ENCODE peak calls at places on chromosomes 2 and 18, in five cellular contexts. P is hepatocyte, W is right lobe of liver, Z is ovary, M is endodermal cell. V is an unnamed sample. For H3K9me3, the result is how much of the 10 kb centered on the place peaks cover.

GRCh38 chr18:830315-830901 is 18.4 kb upstream of the YES1 start:
- DNase-seq in Z (no peak), M (peak), W (no peak), P (no peak), V (no peak)

GRCh38 chr18:57040175-57040574 is 106.7 kb upstream of the BOD1L2 start:
- DNase-seq in P (no peak), M (peak), W (no peak), Z (no peak), V (no peak)

GRCh38 chr2:214410918-214411554 is at the start of gene VWC2L:
- DNase-seq in P (peak), M (peak), Z (peak), W (peak), V (no peak)

GRCh38 chr2:43576983-43577892 is 18.6 kb downstream of the THADA start:
- DNase-seq in Z (peak), P (peak), W (no peak), M (no peak), V (no peak)

GRCh38 chr2:8229546-8229986 is 452.3 kb upstream of the ID2 start:
- DNase-seq in W (no peak), P (peak), M (no peak), Z (peak), V (peak)

GRCh38 chr2:149989447-149990063 is 402.0 kb upstream of the MMADHC start:
- DNase-seq in P (no peak), Z (no peak), W (no peak), M (no peak), V (no peak)

GRCh38 chr18:48073231-48073930 is 142.9 kb upstream of the SMAD2 start:
- DNase-seq in P (no peak), M (no peak), Z (no peak), W (no peak), V (no peak)

GRCh38 chr2:181675241-181675640 is 5.1 kb downstream of the NEUROD1 start:
- DNase-seq in P (no peak), Z (no peak), W (no peak), M (no peak), V (no peak)

GRCh38 chr2:238263204-238264071 is 23.6 kb upstream of the HES6 start:
- DNase-seq in M (peak), Z (peak), P (peak), W (peak), V (peak)

GRCh38 chr18:51897884-51898283 is 442.1 kb upstream of the DCC start:
- DNase-seq in P (peak), Z (no peak), M (no peak), W (no peak), V (no peak)

GRCh38 chr2:123993728-123994323 is 31.3 kb upstream of the CNTNAP5 start:
- DNase-seq in M (peak), P (peak), Z (no peak), W (no peak), V (peak)

GRCh38 chr2:173397539-173397938 is 42.9 kb downstream of the CDCA7 start:
- DNase-seq in W (no peak), Z (no peak), P (no peak), M (peak), V (no peak)

GRCh38 chr2:240645346-240646060 is 20.2 kb downstream of the GPR35 start:
- DNase-seq in M (peak), Z (no peak), P (no peak), W (no peak), V (no peak)

GRCh38 chr2:158297120-158297519 is 159.4 kb downstream of the CCDC148 start:
- DNase-seq in M (no peak), W (no peak), Z (no peak), P (no peak), V (no peak)

GRCh38 chr2:190656301-190656700 is 7.4 kb downstream of the NAB1 start:
- DNase-seq in Z (no peak), P (no peak), W (no peak), M (no peak), V (no peak)

GRCh38 chr2:134128746-134129145 is 125.1 kb upstream of the MGAT5 start:
- DNase-seq in W (no peak), P (no peak), Z (no peak), M (no peak), V (no peak)

GRCh38 chr2:110793034-110793433 is 60.7 kb downstream of the ACOXL start:
- DNase-seq in M (no peak), W (no peak), Z (no peak), P (no peak), V (no peak)

GRCh38 chr2:185990861-185991525 is 252.4 kb downstream of the FSIP2 start:
- DNase-seq in Z (no peak), P (peak), W (no peak), M (no peak), V (no peak)

GRCh38 chr2:112259509-112260294 is 4.9 kb upstream of the ZC3H8 start:
- DNase-seq in W (peak), M (peak), Z (peak), P (peak), V (peak)

GRCh38 chr2:175004980-175005832 is at the start of gene CHN1:
- DNase-seq in P (peak), M (peak), Z (peak), W (peak), V (peak)

GRCh38 chr2:199458017-199458805 is 472 bp upstream of the SATB2 start:
- DNase-seq in W (peak), M (peak), P (peak), Z (no peak), V (peak)

GRCh38 chr2:199460101-199460671 is 2.4 kb upstream of the SATB2 start:
- DNase-seq in P (no peak), M (no peak), Z (no peak), W (no peak), V (no peak)

GRCh38 chr2:199460808-199461454 is 3.2 kb upstream of the SATB2 start:
- DNase-seq in Z (no peak), M (no peak), W (no peak), P (no peak), V (no peak)

GRCh38 chr2:199458806-199459285 is 1.1 kb upstream of the SATB2 start:
- DNase-seq in W (peak), M (no peak), P (no peak), Z (no peak), V (no peak)

DNA sequence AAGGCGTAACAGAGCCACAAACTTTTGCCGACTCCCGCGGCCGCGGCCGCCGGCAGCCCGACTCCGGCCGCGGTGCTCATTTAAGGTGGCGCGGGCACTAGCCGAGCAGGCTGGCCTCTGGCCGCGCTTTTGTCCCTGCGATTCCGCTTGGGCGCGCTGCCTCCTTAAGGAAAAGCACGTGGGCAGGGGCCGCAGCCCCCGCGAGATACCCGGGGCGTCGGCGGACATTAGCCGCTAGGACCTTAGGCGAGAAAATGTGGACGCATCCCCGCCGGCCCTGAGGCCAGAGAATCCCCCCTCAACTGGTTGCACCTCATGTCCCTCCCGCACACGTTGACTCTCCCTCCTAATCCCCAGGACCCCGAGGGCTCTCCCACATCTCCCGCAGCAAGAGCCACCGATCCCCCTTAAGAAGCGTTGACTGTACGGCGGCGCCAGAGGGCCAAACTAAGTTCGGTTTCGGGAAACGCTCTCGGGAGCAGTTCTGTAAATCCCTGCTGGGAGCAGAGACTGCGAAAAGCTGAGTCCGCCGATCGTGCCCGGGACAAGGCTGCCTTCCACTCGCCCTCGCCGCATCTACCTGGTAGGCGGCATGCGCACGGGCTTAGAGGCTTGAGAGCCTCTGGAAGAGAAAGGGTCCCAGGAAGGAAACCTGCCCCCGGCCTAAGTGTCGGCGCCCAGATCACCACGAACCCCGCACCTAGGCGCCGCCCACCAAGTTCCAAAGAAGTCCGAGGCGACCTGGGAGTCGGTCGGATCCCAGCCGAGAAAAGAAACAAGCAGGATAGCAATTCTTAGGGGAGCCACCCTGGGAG is 1.8 kb upstream of the SATB2 start:
- DNase-seq in W (peak), M (peak), Z (peak), P (peak), V (peak)
- H3K27ac ChIP-seq in W (peak), M (no peak), Z (peak), P (peak), V (peak)

GRCh38 chr18:44510376-44510775 is 170.3 kb upstream of the SETBP1 start:
- DNase-seq in Z (no peak), P (no peak), W (no peak), M (no peak), V (no peak)
- H3K9me3 ChIP-seq in Z (under half), P (under half), W (under half), M (under half), V (under half)

GRCh38 chr2:160956243-160956802 is 203.9 kb upstream of the TANK start:
- DNase-seq in Z (no peak), P (no peak), M (no peak), W (no peak), V (no peak)
- H3K27ac ChIP-seq in Z (no peak), P (no peak), M (no peak), W (no peak), V (no peak)

GRCh38 chr2:4415810-4416413 is 712.5 kb downstream of the DCDC2C start:
- DNase-seq in M (no peak), Z (no peak), P (no peak), W (no peak), V (no peak)
- H3K9me3 ChIP-seq in M (under half), Z (under half), P (under half), W (under half), V (under half)

DNA sequence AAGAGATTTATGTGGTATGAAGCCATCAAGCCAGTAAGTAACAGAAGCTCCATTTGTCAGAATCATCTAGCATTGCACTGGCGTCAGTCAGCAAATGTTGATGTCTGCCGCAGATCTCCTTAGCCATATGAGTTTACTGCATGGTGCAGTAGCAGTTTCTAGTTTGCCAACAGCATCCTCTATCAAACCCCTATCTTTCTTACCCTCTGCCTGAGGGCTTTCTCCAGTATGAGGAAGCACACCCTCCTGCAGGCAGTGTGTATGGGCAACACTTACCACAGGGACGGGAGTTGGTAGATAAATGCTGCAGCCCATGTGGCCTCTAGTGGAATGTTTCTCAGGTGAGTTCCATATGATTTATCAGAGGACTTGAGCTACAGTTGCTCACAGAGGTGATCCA is 63.7 kb downstream of the EFEMP1 start:
- DNase-seq in P (no peak), M (no peak), Z (no peak), W (no peak), V (no peak)
- H3K27ac ChIP-seq in P (no peak), M (no peak), Z (no peak), W (no peak), V (no peak)

DNA sequence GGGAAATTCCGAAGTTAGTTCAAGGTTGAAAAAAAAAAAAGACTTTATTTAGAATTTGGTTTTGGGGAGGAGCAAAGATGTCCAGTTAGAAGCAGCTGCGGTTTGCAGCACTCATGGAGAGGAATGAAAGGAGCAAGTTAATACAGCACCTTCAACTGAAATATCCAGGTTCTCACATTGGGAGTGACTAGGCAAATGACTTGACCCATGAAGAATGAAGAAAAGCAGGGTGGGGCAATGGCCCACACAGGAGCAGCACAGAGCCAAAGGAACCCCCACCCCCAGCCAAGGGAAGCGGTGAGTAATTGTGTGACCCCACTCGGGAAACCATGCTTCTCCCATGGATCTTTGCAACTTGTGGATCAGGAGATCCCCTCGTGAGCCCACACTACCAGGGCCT is 32.8 kb downstream of the ZNF892 start:
- DNase-seq in Z (no peak), P (no peak), M (no peak), W (no peak), V (no peak)
- H3K9me3 ChIP-seq in Z (under half), P (under half), M (under half), W (under half), V (under half)

GRCh38 chr2:120933693-120934092 is 198.0 kb downstream of the GLI2 start:
- DNase-seq in M (no peak), W (no peak), Z (no peak), P (no peak), V (no peak)

GRCh38 chr2:120930861-120931260 is 195.2 kb downstream of the GLI2 start:
- DNase-seq in W (no peak), Z (no peak), M (no peak), P (no peak), V (no peak)

GRCh38 chr2:120932472-120932871 is 196.8 kb downstream of the GLI2 start:
- DNase-seq in Z (no peak), P (no peak), W (no peak), M (no peak), V (no peak)

GRCh38 chr2:120934221-120934639 is 198.6 kb downstream of the GLI2 start:
- DNase-seq in M (no peak), Z (no peak), W (no peak), P (no peak), V (no peak)

DNA sequence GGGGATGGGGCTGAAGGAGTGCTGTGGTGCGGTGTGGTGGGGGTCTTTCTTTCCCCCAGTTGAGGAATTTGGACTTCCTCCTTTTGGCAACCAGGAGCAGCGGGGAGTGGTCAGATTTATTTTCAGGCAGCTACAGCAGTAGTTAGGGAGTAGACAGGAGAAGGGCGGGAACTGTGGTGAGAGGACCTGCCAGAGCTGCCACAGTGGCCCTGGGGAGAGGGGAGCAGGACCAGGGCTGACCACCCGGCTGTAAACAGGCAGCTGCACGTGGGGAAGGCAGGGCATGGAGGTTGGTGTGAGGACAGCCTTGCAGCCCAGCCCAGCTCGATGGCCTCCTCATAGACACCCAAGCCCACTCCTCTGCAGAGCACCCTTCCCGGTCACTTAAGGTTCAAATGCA is 197.2 kb downstream of the GLI2 start:
- DNase-seq in W (no peak), Z (no peak), M (no peak), P (no peak), V (no peak)
- H3K27ac ChIP-seq in W (no peak), Z (peak), M (no peak), P (no peak), V (no peak)

V was measured in Peyer's patch.